ENCODE peak calls at places on chromosome 3, in five cellular contexts. One of them, this sample, is unnamed.

GRCh38 chr3:72816843-72817485 is 31.3 kb downstream of the SHQ1 start:
- DNase-seq in CD8-positive, alpha-beta T cell: no peak
- DNase-seq in GM23338: no peak
- DNase-seq in heart right ventricle: no peak
- DNase-seq in colonic mucosa: no peak
- DNase-seq in this sample: peak; percentile 18

GRCh38 chr3:112776000-112776399 is 70.7 kb downstream of the CD200R1L start:
- DNase-seq in heart right ventricle: no peak
- DNase-seq in colonic mucosa: no peak
- DNase-seq in GM23338: no peak
- DNase-seq in CD8-positive, alpha-beta T cell: no peak
- DNase-seq in this sample: no peak

GRCh38 chr3:161977063-161977462 is 480.5 kb downstream of the OTOL1 start:
- DNase-seq in GM23338: no peak
- DNase-seq in heart right ventricle: no peak
- DNase-seq in colonic mucosa: no peak
- DNase-seq in CD8-positive, alpha-beta T cell: no peak
- DNase-seq in this sample: no peak

GRCh38 chr3:145798691-145799550 is 362.1 kb downstream of the PLOD2 start:
- DNase-seq in colonic mucosa: no peak
- DNase-seq in CD8-positive, alpha-beta T cell: no peak
- DNase-seq in heart right ventricle: no peak
- DNase-seq in GM23338: peak; percentile 12
- DNase-seq in this sample: no peak

GRCh38 chr3:56291244-56291680 is 177.0 kb downstream of the ERC2 start:
- DNase-seq in heart right ventricle: no peak
- DNase-seq in GM23338: no peak
- DNase-seq in colonic mucosa: no peak
- DNase-seq in CD8-positive, alpha-beta T cell: no peak
- DNase-seq in this sample: no peak

GRCh38 chr3:159413319-159413718 is 575.3 kb upstream of the IL12A start:
- DNase-seq in colonic mucosa: no peak
- DNase-seq in GM23338: no peak
- DNase-seq in CD8-positive, alpha-beta T cell: no peak
- DNase-seq in heart right ventricle: no peak
- DNase-seq in this sample: no peak

GRCh38 chr3:194104041-194104751 is 31.8 kb upstream of the HES1 start:
- DNase-seq in heart right ventricle: no peak
- DNase-seq in CD8-positive, alpha-beta T cell: no peak
- DNase-seq in colonic mucosa: no peak
- DNase-seq in GM23338: no peak
- DNase-seq in this sample: peak; percentile 78

GRCh38 chr3:46907960-46908293 is 30.4 kb downstream of the PTH1R start:
- DNase-seq in GM23338: no peak
- DNase-seq in colonic mucosa: no peak
- DNase-seq in CD8-positive, alpha-beta T cell: no peak
- DNase-seq in heart right ventricle: no peak
- DNase-seq in this sample: no peak

GRCh38 chr3:156477306-156477705 is 77.6 kb downstream of the SSR3 start:
- DNase-seq in colonic mucosa: no peak
- DNase-seq in heart right ventricle: no peak
- DNase-seq in GM23338: peak; percentile 38
- DNase-seq in CD8-positive, alpha-beta T cell: no peak
- DNase-seq in this sample: no peak

GRCh38 chr3:178777718-178778411 is 241.6 kb downstream of the KCNMB2 start:
- DNase-seq in GM23338: no peak
- DNase-seq in colonic mucosa: no peak
- DNase-seq in CD8-positive, alpha-beta T cell: no peak
- DNase-seq in heart right ventricle: no peak
- DNase-seq in this sample: peak; percentile 20

GRCh38 chr3:194671511-194671899 is 486 bp downstream of the LSG1 start:
- DNase-seq in CD8-positive, alpha-beta T cell: no peak
- DNase-seq in GM23338: peak; percentile 60
- DNase-seq in colonic mucosa: no peak
- DNase-seq in heart right ventricle: no peak
- DNase-seq in this sample: no peak

GRCh38 chr3:174153875-174154274 is 705.3 kb upstream of the NAALADL2 start:
- DNase-seq in colonic mucosa: no peak
- DNase-seq in CD8-positive, alpha-beta T cell: no peak
- DNase-seq in heart right ventricle: no peak
- DNase-seq in GM23338: no peak
- DNase-seq in this sample: no peak

GRCh38 chr3:43006825-43007224 is 27.7 kb downstream of the GASK1A start:
- DNase-seq in CD8-positive, alpha-beta T cell: no peak
- DNase-seq in colonic mucosa: no peak
- DNase-seq in GM23338: peak; percentile 15
- DNase-seq in heart right ventricle: no peak
- DNase-seq in this sample: no peak

GRCh38 chr3:23735575-23736326 is 70.0 kb upstream of the UBE2E1 start:
- DNase-seq in GM23338: no peak
- DNase-seq in heart right ventricle: peak; percentile 58
- DNase-seq in CD8-positive, alpha-beta T cell: no peak
- DNase-seq in colonic mucosa: no peak
- DNase-seq in this sample: no peak
- H3K4me3 ChIP-seq in GM23338: no peak overlapping the region
- H3K4me3 ChIP-seq in heart right ventricle: no peak overlapping the region
- H3K4me3 ChIP-seq in CD8-positive, alpha-beta T cell: no peak overlapping the region
- H3K4me3 ChIP-seq in colonic mucosa: no peak overlapping the region
- H3K4me3 ChIP-seq in this sample: no peak overlapping the region

DNA sequence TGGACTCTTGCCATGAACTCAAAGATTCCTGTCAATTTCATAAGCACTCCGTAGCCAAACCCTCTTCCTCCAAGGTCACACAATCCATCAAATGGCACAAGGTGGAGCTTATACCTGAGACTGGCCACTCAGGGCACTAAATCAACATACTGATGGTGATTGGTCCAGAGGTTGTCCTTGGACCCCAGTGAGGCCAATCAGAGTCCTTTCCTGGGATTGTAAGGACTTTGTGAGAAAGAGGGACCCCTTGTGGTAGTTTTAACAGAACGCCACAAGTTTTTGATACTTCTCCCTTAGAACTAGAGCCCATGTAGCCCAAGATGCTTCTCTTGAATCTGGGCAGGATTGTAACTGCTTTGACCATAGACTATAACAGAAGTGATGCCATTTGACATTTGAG is 44.4 kb upstream of the LARS2 start:
- DNase-seq in GM23338: peak; percentile 71
- DNase-seq in CD8-positive, alpha-beta T cell: no peak
- DNase-seq in heart right ventricle: no peak
- DNase-seq in colonic mucosa: no peak
- DNase-seq in this sample: no peak
- TF ChIP-seq CTCF in GM23338: peak; percentile 58
- TF ChIP-seq CTCF in CD8-positive, alpha-beta T cell: no peak
- TF ChIP-seq CTCF in heart right ventricle: no peak
- TF ChIP-seq CTCF in colonic mucosa: no peak
- TF ChIP-seq CTCF in this sample: peak; percentile 16

GRCh38 chr3:191342391-191342790 is 12.1 kb upstream of the UTS2B start:
- DNase-seq in GM23338: no peak
- DNase-seq in colonic mucosa: no peak
- DNase-seq in CD8-positive, alpha-beta T cell: no peak
- DNase-seq in heart right ventricle: no peak
- DNase-seq in this sample: no peak
- H3K4me3 ChIP-seq in GM23338: no peak overlapping the region
- H3K4me3 ChIP-seq in colonic mucosa: no peak overlapping the region
- H3K4me3 ChIP-seq in CD8-positive, alpha-beta T cell: no peak overlapping the region
- H3K4me3 ChIP-seq in heart right ventricle: no peak overlapping the region
- H3K4me3 ChIP-seq in this sample: no peak overlapping the region

DNA sequence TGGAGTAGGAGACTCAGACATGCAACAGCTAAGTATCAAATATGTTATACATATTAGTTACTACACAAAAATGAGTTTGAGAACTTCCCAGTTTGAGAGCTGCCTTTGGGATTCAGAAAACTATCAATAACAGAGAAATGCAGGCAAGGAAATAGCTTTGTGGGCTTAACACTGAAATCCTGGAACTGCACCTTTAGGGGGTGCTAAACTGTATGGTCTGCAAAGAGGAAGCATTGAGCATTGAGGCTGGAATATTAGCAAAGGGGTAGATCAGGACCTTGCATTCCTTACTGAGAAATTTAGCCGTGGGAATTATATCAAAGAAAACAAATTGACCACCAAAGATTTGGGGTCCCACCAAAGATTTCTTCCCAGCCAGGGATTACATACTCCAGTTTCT is 580.0 kb downstream of the ZNF385D start:
- DNase-seq in GM23338: peak; percentile 86
- DNase-seq in heart right ventricle: no peak
- DNase-seq in CD8-positive, alpha-beta T cell: no peak
- DNase-seq in colonic mucosa: no peak
- DNase-seq in this sample: no peak
- TF ChIP-seq CTCF in GM23338: peak; percentile 76
- TF ChIP-seq CTCF in heart right ventricle: no peak
- TF ChIP-seq CTCF in CD8-positive, alpha-beta T cell: no peak
- TF ChIP-seq CTCF in colonic mucosa: no peak
- TF ChIP-seq CTCF in this sample: peak; percentile 41